ENCODE peak calls at places on chromosomes 16 and 17, in six cellular contexts. One of them, this sample, is unnamed.

GRCh38 chr17:76542984-76543383 is 3.1 kb downstream of the PRCD start:
- DNase-seq in K562: no peak
- DNase-seq in sigmoid colon: no peak
- DNase-seq in AG04449: no peak
- DNase-seq in astrocyte of the spinal cord: no peak
- DNase-seq in stomach: no peak
- DNase-seq in this sample: no peak

GRCh38 chr16:27239906-27240655 is 28.5 kb downstream of the NSMCE1 start:
- DNase-seq in sigmoid colon: peak
- DNase-seq in astrocyte of the spinal cord: no peak
- DNase-seq in AG04449: no peak
- DNase-seq in K562: no peak
- DNase-seq in stomach: no peak
- DNase-seq in this sample: no peak

GRCh38 chr17:31496097-31496496 is 104.6 kb downstream of the RAB11FIP4 start:
- DNase-seq in AG04449: no peak
- DNase-seq in astrocyte of the spinal cord: no peak
- DNase-seq in sigmoid colon: no peak
- DNase-seq in K562: no peak
- DNase-seq in stomach: no peak
- DNase-seq in this sample: no peak

GRCh38 chr16:49513040-49513439 is 139.4 kb downstream of the C16orf78 start:
- DNase-seq in K562: peak
- DNase-seq in AG04449: no peak
- DNase-seq in sigmoid colon: no peak
- DNase-seq in stomach: no peak
- DNase-seq in astrocyte of the spinal cord: no peak
- DNase-seq in this sample: peak

GRCh38 chr16:12147681-12148479 is 171.3 kb downstream of the SNX29 start:
- DNase-seq in K562: no peak
- DNase-seq in astrocyte of the spinal cord: no peak
- DNase-seq in stomach: no peak
- DNase-seq in sigmoid colon: no peak
- DNase-seq in AG04449: no peak
- DNase-seq in this sample: peak

GRCh38 chr16:27950488-27950887 is 113.0 kb downstream of the GSG1L start:
- DNase-seq in stomach: peak
- DNase-seq in astrocyte of the spinal cord: no peak
- DNase-seq in K562: no peak
- DNase-seq in sigmoid colon: peak
- DNase-seq in AG04449: no peak
- DNase-seq in this sample: no peak

GRCh38 chr17:17907469-17907868 is 64.7 kb downstream of the TOM1L2 start:
- DNase-seq in K562: no peak
- DNase-seq in stomach: no peak
- DNase-seq in astrocyte of the spinal cord: no peak
- DNase-seq in AG04449: no peak
- DNase-seq in sigmoid colon: no peak
- DNase-seq in this sample: no peak

GRCh38 chr16:85611205-85611454 is 2.0 kb upstream of the GSE1 start:
- DNase-seq in K562: peak
- DNase-seq in AG04449: no peak
- DNase-seq in stomach: no peak
- DNase-seq in sigmoid colon: no peak
- DNase-seq in astrocyte of the spinal cord: no peak
- DNase-seq in this sample: no peak

GRCh38 chr17:38747385-38748328 is 479 bp downstream of the PCGF2 start:
- DNase-seq in AG04449: no peak
- DNase-seq in stomach: no peak
- DNase-seq in sigmoid colon: no peak
- DNase-seq in K562: peak
- DNase-seq in astrocyte of the spinal cord: no peak
- DNase-seq in this sample: peak

GRCh38 chr17:17041018-17041521 is 1.2 kb upstream of the MPRIP start:
- DNase-seq in sigmoid colon: no peak
- DNase-seq in stomach: no peak
- DNase-seq in K562: peak
- DNase-seq in astrocyte of the spinal cord: no peak
- DNase-seq in AG04449: no peak
- DNase-seq in this sample: no peak

GRCh38 chr17:31369266-31369665 is 22.2 kb upstream of the RAB11FIP4 start:
- DNase-seq in stomach: no peak
- DNase-seq in K562: no peak
- DNase-seq in astrocyte of the spinal cord: peak
- DNase-seq in AG04449: no peak
- DNase-seq in sigmoid colon: no peak
- DNase-seq in this sample: no peak

GRCh38 chr17:81342700-81343070 is 47.6 kb upstream of the SLC38A10 start:
- DNase-seq in astrocyte of the spinal cord: no peak
- DNase-seq in stomach: no peak
- DNase-seq in AG04449: no peak
- DNase-seq in sigmoid colon: peak
- DNase-seq in K562: no peak
- DNase-seq in this sample: no peak

GRCh38 chr17:78645421-78646295 is 68.5 kb upstream of the DNAH17 start:
- DNase-seq in stomach: peak
- DNase-seq in K562: no peak
- DNase-seq in sigmoid colon: peak
- DNase-seq in astrocyte of the spinal cord: peak
- DNase-seq in AG04449: no peak
- DNase-seq in this sample: peak

GRCh38 chr17:35089846-35090193 is 26.3 kb upstream of the RFFL start:
- DNase-seq in astrocyte of the spinal cord: peak
- DNase-seq in sigmoid colon: no peak
- DNase-seq in stomach: no peak
- DNase-seq in AG04449: no peak
- DNase-seq in K562: peak
- DNase-seq in this sample: no peak

GRCh38 chr17:4858068-4858879 is 25.1 kb downstream of the MINK1 start:
- DNase-seq in AG04449: no peak
- DNase-seq in astrocyte of the spinal cord: no peak
- DNase-seq in K562: no peak
- DNase-seq in sigmoid colon: no peak
- DNase-seq in stomach: no peak
- DNase-seq in this sample: no peak

GRCh38 chr16:72876981-72877373 is 171.0 kb downstream of the ZFHX3 start:
- DNase-seq in stomach: no peak
- DNase-seq in AG04449: no peak
- DNase-seq in K562: no peak
- DNase-seq in sigmoid colon: no peak
- DNase-seq in astrocyte of the spinal cord: peak
- DNase-seq in this sample: no peak

GRCh38 chr16:75311383-75311938 is 60.0 kb upstream of the BCAR1 start:
- DNase-seq in sigmoid colon: peak
- DNase-seq in astrocyte of the spinal cord: no peak
- DNase-seq in AG04449: no peak
- DNase-seq in stomach: no peak
- DNase-seq in K562: no peak
- DNase-seq in this sample: no peak

GRCh38 chr16:86529160-86529559 is 18.8 kb downstream of the FOXF1 start:
- DNase-seq in sigmoid colon: peak
- DNase-seq in astrocyte of the spinal cord: no peak
- DNase-seq in AG04449: no peak
- DNase-seq in K562: no peak
- DNase-seq in stomach: no peak
- DNase-seq in this sample: no peak

GRCh38 chr17:3982113-3982512 is 17.9 kb upstream of the ATP2A3 start:
- DNase-seq in K562: no peak
- DNase-seq in stomach: no peak
- DNase-seq in sigmoid colon: no peak
- DNase-seq in AG04449: no peak
- DNase-seq in astrocyte of the spinal cord: no peak
- DNase-seq in this sample: no peak

GRCh38 chr16:16879567-16880251 is 500.8 kb downstream of the NPIPA7 start:
- DNase-seq in astrocyte of the spinal cord: no peak
- DNase-seq in sigmoid colon: no peak
- DNase-seq in K562: no peak
- DNase-seq in stomach: no peak
- DNase-seq in AG04449: no peak
- DNase-seq in this sample: no peak

GRCh38 chr17:75679706-75680201 is 12.6 kb downstream of the SAP30BP start:
- DNase-seq in AG04449: no peak
- DNase-seq in K562: no peak
- DNase-seq in sigmoid colon: no peak
- DNase-seq in stomach: peak
- DNase-seq in astrocyte of the spinal cord: peak
- DNase-seq in this sample: no peak

GRCh38 chr16:83912152-83912948 is 13.4 kb downstream of the MLYCD start:
- DNase-seq in astrocyte of the spinal cord: no peak
- DNase-seq in stomach: no peak
- DNase-seq in K562: no peak
- DNase-seq in AG04449: no peak
- DNase-seq in sigmoid colon: peak
- DNase-seq in this sample: no peak

GRCh38 chr17:40542562-40543411 is 22.5 kb downstream of the CCR7 start:
- DNase-seq in astrocyte of the spinal cord: peak
- DNase-seq in AG04449: peak
- DNase-seq in K562: no peak
- DNase-seq in stomach: peak
- DNase-seq in sigmoid colon: peak
- DNase-seq in this sample: peak
- H3K4me3 ChIP-seq in astrocyte of the spinal cord: no peak
- H3K4me3 ChIP-seq in AG04449: no peak
- H3K4me3 ChIP-seq in K562: no peak
- H3K4me3 ChIP-seq in stomach: no peak
- H3K4me3 ChIP-seq in sigmoid colon: no peak
- H3K4me3 ChIP-seq in this sample: peak

GRCh38 chr17:68460715-68461114 is 3.4 kb upstream of the WIPI1 start:
- DNase-seq in stomach: no peak
- DNase-seq in sigmoid colon: no peak
- DNase-seq in AG04449: no peak
- DNase-seq in astrocyte of the spinal cord: no peak
- DNase-seq in K562: no peak
- DNase-seq in this sample: peak

GRCh38 chr17:68462381-68463210 is 5.3 kb upstream of the WIPI1 start:
- DNase-seq in sigmoid colon: peak
- DNase-seq in AG04449: peak
- DNase-seq in stomach: peak
- DNase-seq in astrocyte of the spinal cord: peak
- DNase-seq in K562: peak
- DNase-seq in this sample: peak

GRCh38 chr17:68461589-68461988 is 4.3 kb upstream of the WIPI1 start:
- DNase-seq in sigmoid colon: no peak
- DNase-seq in astrocyte of the spinal cord: no peak
- DNase-seq in stomach: peak
- DNase-seq in AG04449: no peak
- DNase-seq in K562: no peak
- DNase-seq in this sample: peak

GRCh38 chr17:68461122-68461539 is 3.8 kb upstream of the WIPI1 start:
- DNase-seq in AG04449: no peak
- DNase-seq in stomach: no peak
- DNase-seq in sigmoid colon: no peak
- DNase-seq in astrocyte of the spinal cord: no peak
- DNase-seq in K562: no peak
- DNase-seq in this sample: peak

GRCh38 chr17:68463211-68463990 is 6.1 kb upstream of the WIPI1 start:
- DNase-seq in sigmoid colon: no peak
- DNase-seq in stomach: no peak
- DNase-seq in astrocyte of the spinal cord: no peak
- DNase-seq in K562: no peak
- DNase-seq in AG04449: no peak
- DNase-seq in this sample: no peak
- TF ChIP-seq CTCF in sigmoid colon: no peak
- TF ChIP-seq CTCF in stomach: no peak
- TF ChIP-seq CTCF in astrocyte of the spinal cord: no peak
- TF ChIP-seq CTCF in K562: no peak
- TF ChIP-seq CTCF in AG04449: no peak
- TF ChIP-seq CTCF in this sample: no peak

GRCh38 chr17:40348562-40349476 is 15.7 kb downstream of the GJD3 start:
- DNase-seq in astrocyte of the spinal cord: no peak
- DNase-seq in stomach: peak
- DNase-seq in K562: no peak
- DNase-seq in AG04449: no peak
- DNase-seq in sigmoid colon: peak
- DNase-seq in this sample: no peak

GRCh38 chr17:40350410-40351184 is 13.9 kb downstream of the GJD3 start:
- DNase-seq in AG04449: no peak
- DNase-seq in K562: no peak
- DNase-seq in sigmoid colon: no peak
- DNase-seq in astrocyte of the spinal cord: no peak
- DNase-seq in stomach: no peak
- DNase-seq in this sample: no peak

GRCh38 chr17:40351185-40352043 is 13.1 kb downstream of the GJD3 start:
- DNase-seq in AG04449: no peak
- DNase-seq in K562: no peak
- DNase-seq in stomach: no peak
- DNase-seq in sigmoid colon: no peak
- DNase-seq in astrocyte of the spinal cord: no peak
- DNase-seq in this sample: no peak

GRCh38 chr17:40348136-40348504 is 16.4 kb downstream of the GJD3 start:
- DNase-seq in K562: no peak
- DNase-seq in stomach: no peak
- DNase-seq in AG04449: no peak
- DNase-seq in astrocyte of the spinal cord: no peak
- DNase-seq in sigmoid colon: no peak
- DNase-seq in this sample: no peak

DNA sequence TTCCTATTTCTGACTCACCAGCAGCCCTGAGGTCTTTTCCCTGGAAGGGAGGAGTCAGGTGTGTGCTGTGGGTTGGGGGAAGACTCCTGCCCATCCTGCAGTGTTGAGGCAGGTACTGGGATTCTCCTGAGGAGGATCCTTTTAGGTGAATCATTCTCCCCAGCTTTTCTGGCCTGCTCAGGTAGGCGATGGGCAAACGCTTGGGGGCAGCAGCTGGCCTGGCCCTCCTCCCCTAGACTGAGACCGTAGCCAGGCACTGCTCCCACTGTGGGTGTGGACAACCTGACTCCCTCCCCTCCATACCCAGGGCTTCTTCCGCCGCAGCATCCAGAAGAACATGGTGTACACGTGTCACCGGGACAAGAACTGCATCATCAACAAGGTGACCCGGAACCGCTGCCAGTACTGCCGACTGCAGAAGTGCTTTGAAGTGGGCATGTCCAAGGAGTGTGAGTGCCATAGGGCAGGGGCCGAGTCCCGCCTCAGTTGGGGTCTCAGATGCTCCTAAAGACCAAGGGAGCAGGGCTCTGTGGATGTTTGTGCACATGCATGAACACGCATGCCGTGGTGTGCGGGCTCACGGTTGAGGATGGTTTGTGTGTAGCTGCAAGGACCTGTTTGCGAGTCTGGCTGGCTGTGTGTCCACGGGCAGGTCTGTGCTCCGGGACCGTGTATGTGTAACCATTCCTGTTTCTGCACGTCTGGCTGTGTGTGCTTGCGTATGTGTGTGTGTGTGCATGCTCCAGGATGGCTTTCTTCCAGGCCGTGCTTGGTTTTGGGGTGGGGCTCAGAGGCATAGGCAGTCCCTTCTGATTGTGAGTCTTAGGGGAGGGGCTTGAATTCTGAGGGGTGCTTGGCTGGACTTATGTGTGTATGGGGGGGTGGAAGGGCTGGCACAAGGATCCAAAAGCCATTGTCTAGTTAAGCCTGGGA is 14.8 kb downstream of the GJD3 start:
- DNase-seq in sigmoid colon: no peak
- DNase-seq in astrocyte of the spinal cord: no peak
- DNase-seq in stomach: peak
- DNase-seq in AG04449: no peak
- DNase-seq in K562: no peak
- DNase-seq in this sample: no peak
- H3K4me3 ChIP-seq in sigmoid colon: no peak
- H3K4me3 ChIP-seq in astrocyte of the spinal cord: no peak
- H3K4me3 ChIP-seq in stomach: no peak
- H3K4me3 ChIP-seq in AG04449: no peak
- H3K4me3 ChIP-seq in K562: no peak
- H3K4me3 ChIP-seq in this sample: no peak

GRCh38 chr17:45060824-45061605 is at the start of gene NMT1:
- DNase-seq in astrocyte of the spinal cord: peak
- DNase-seq in stomach: peak
- DNase-seq in K562: peak
- DNase-seq in AG04449: peak
- DNase-seq in sigmoid colon: peak
- DNase-seq in this sample: peak
- TF ChIP-seq CTCF in astrocyte of the spinal cord: no peak
- TF ChIP-seq CTCF in stomach: no peak
- TF ChIP-seq CTCF in K562: no peak
- TF ChIP-seq CTCF in AG04449: no peak
- TF ChIP-seq CTCF in sigmoid colon: no peak
- TF ChIP-seq CTCF in this sample: no peak

This sample was measured in GM12865.